ENCODE peak calls at places on chromosome 9, in four cellular contexts. N is naive thymus-derived CD4-positive, alpha-beta T cell; L is mucosa of descending colon; Y is effector memory CD4-positive, alpha-beta T cell. V is an unnamed sample. For H3K36me3, the result is how much of the 10 kb centered on the place peaks cover.

GRCh38 chr9:134536101-134536900 is 105.3 kb upstream of the COL5A1 start:
- DNase-seq in L (no peak), N (no peak), Y (no peak), V (no peak)

GRCh38 chr9:3708751-3709150 is 182.9 kb upstream of the RFX3 start:
- DNase-seq in N (no peak), L (no peak), Y (no peak), V (no peak)

GRCh38 chr9:78601957-78602565 is 305.1 kb downstream of the PSAT1 start:
- DNase-seq in Y (no peak), L (no peak), N (no peak), V (peak)

GRCh38 chr9:22916148-22916547 is 469.5 kb downstream of the DMRTA1 start:
- DNase-seq in Y (no peak), N (no peak), L (no peak), V (no peak)

GRCh38 chr9:136532799-136533774 is 12.8 kb downstream of the NOTCH1 start:
- DNase-seq in N (peak), Y (peak), L (no peak), V (no peak)

GRCh38 chr9:86993830-86994229 is 46.5 kb upstream of the GAS1 start:
- DNase-seq in Y (no peak), N (no peak), L (no peak), V (no peak)

GRCh38 chr9:7093040-7093439 is 335.3 kb downstream of the KDM4C start:
- DNase-seq in N (no peak), Y (no peak), L (no peak), V (no peak)

GRCh38 chr9:80359291-80359690 is 787.5 kb downstream of the TLE4 start:
- DNase-seq in N (no peak), L (no peak), Y (no peak), V (no peak)

GRCh38 chr9:135783540-135784245 is 81.7 kb downstream of the KCNT1 start:
- DNase-seq in L (no peak), Y (no peak), N (no peak), V (no peak)

GRCh38 chr9:136196465-136197371 is 8.2 kb downstream of the LHX3 start:
- DNase-seq in N (no peak), L (no peak), Y (no peak), V (peak)

GRCh38 chr9:1939926-1940368 is 75.2 kb upstream of the SMARCA2 start:
- DNase-seq in Y (no peak), N (peak), L (no peak), V (peak)

GRCh38 chr9:89234636-89235035 is 56.0 kb upstream of the SHC3 start:
- DNase-seq in L (no peak), Y (no peak), N (peak), V (peak)

GRCh38 chr9:72334658-72335337 is 30.2 kb downstream of the ZFAND5 start:
- DNase-seq in N (no peak), Y (no peak), L (no peak), V (no peak)

GRCh38 chr9:73537561-73537960 is 385.9 kb downstream of the ANXA1 start:
- DNase-seq in Y (no peak), L (no peak), N (no peak), V (no peak)

GRCh38 chr9:6054280-6055099 is 39.1 kb upstream of the RANBP6 start:
- DNase-seq in L (no peak), N (peak), Y (peak), V (peak)

GRCh38 chr9:100020121-100020780 is 78.5 kb downstream of the ERP44 start:
- DNase-seq in N (no peak), L (no peak), Y (no peak), V (no peak)

GRCh38 chr9:123097709-123098459 is 64.4 kb downstream of the GPR21 start:
- DNase-seq in L (no peak), N (no peak), Y (no peak), V (peak)

GRCh38 chr9:71765693-71766092 is 2.6 kb downstream of the CEMIP2 start:
- DNase-seq in N (no peak), Y (no peak), L (no peak), V (no peak)

GRCh38 chr9:87543251-87543650 is 45.6 kb downstream of the DAPK1 start:
- DNase-seq in N (no peak), Y (no peak), L (no peak), V (no peak)

GRCh38 chr9:136765041-136765440 is 723 bp upstream of the LCN15 start:
- DNase-seq in Y (no peak), N (no peak), L (peak), V (no peak)

GRCh38 chr9:122897969-122898368 is 7.2 kb downstream of the RC3H2 start:
- DNase-seq in L (no peak), Y (no peak), N (no peak), V (no peak)

GRCh38 chr9:135718616-135719015 is 16.6 kb downstream of the KCNT1 start:
- DNase-seq in L (no peak), N (no peak), Y (no peak), V (no peak)

GRCh38 chr9:95574176-95574575 is 57.4 kb upstream of the PTCH1 start:
- DNase-seq in L (no peak), Y (peak), N (no peak), V (no peak)

GRCh38 chr9:75088646-75089368 is 493 bp downstream of the OSTF1 start:
- DNase-seq in L (peak), N (no peak), Y (no peak), V (peak)

GRCh38 chr9:126915281-126915816 is 767 bp downstream of the RALGPS1 start:
- DNase-seq in N (peak), L (peak), Y (peak), V (peak)

GRCh38 chr9:135737840-135738521 is 36.0 kb downstream of the KCNT1 start:
- DNase-seq in Y (no peak), L (no peak), N (no peak), V (no peak)

GRCh38 chr9:15150939-15151338 is 156.1 kb downstream of the TTC39B start:
- DNase-seq in Y (no peak), L (no peak), N (no peak), V (no peak)

GRCh38 chr9:133991964-133992779 is at the start of gene VAV2:
- DNase-seq in L (peak), Y (no peak), N (no peak), V (peak)

GRCh38 chr9:136660971-136661540 is 1.7 kb upstream of the EGFL7 start:
- DNase-seq in N (no peak), L (no peak), Y (no peak), V (no peak)

GRCh38 chr9:109498195-109499060 is at the start of gene PTPN3:
- DNase-seq in L (no peak), Y (no peak), N (no peak), V (peak)

GRCh38 chr9:130114741-130115140 is 57.5 kb upstream of the NCS1 start:
- DNase-seq in Y (no peak), L (no peak), N (no peak), V (no peak)

GRCh38 chr9:1429328-1429727 is 379.2 kb downstream of the DMRT2 start:
- DNase-seq in N (no peak), Y (no peak), L (no peak), V (peak)

GRCh38 chr9:93662952-93663572 is 86.7 kb downstream of the PHF2 start:
- DNase-seq in N (no peak), L (no peak), Y (no peak), V (no peak)
- H3K36me3 ChIP-seq in N (half or more), L (under half), Y (under half), V (under half)

DNA sequence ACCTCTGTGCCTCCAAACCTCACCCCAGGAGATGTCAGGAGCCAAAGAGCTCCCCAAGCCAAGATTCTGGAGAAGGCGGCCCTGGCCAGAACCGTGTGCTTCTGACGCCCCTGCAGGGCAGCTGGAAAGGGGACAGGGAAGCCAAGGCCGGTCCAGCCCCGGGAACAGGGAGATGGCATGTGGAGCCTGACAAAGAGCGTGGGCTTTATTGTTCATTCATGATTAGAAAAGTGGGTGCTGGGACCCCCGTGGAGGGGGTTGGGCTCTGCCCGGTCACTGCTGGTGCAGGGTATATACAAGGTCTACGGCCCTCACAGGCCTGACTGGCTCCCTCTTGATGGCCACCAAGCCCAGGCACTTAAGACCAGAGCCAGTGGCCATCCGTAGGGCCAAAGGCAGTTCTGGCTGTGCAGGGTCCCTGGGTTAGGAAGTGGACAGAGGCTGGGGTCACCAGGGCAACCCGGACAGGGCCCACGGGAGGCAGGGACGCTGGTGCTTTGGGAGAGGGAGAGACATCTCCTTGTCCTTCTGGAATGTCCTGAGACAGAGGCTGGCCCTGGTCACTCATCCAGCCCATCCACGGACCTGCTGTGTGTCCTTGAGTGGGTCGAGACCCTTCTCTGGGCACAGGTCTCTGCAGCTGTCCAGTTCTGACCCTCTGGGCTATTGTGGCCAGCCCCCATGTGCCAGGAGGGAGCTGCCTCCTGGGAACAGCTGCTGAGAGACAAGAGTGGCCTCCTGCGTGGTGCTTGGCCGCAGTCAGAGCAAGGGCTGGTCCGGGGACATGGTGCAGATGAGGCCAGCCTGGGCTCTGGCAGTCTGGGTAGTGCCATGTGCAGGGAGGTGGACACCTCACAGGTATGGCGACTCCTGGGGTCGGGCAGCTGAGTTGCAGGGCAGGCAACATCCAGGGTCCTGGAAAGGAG is 12.5 kb downstream of the NINJ1 start:
- DNase-seq in L (peak), N (no peak), Y (no peak), V (no peak)
- H3K36me3 ChIP-seq in L (under half), N (under half), Y (under half), V (under half)

GRCh38 chr9:113261917-113262671 is 13.3 kb downstream of the CDC26 start:
- DNase-seq in L (no peak), Y (no peak), N (no peak), V (no peak)
- H3K36me3 ChIP-seq in L (under half), Y (under half), N (under half), V (under half)

DNA sequence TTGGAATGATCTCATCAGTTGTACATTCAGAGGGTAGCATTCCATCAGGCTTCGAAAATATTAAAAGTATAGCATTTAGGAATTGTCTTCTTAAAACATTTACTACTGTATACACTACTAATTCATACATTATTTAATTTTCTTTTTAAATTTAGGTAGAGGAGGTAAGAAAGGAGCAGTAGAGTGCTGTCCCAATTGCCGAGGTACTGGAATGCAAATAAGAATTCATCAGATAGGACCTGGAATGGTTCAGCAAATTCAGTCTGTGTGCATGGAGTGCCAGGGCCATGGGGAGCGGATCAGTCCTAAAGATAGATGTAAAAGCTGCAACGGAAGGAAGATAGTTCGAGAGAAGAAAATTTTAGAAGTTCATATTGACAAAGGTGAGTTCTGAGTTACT is 5.2 kb downstream of the DNAJA1 start:
- DNase-seq in N (no peak), L (no peak), Y (no peak), V (no peak)
- H3K36me3 ChIP-seq in N (half or more), L (under half), Y (half or more), V (half or more)

DNA sequence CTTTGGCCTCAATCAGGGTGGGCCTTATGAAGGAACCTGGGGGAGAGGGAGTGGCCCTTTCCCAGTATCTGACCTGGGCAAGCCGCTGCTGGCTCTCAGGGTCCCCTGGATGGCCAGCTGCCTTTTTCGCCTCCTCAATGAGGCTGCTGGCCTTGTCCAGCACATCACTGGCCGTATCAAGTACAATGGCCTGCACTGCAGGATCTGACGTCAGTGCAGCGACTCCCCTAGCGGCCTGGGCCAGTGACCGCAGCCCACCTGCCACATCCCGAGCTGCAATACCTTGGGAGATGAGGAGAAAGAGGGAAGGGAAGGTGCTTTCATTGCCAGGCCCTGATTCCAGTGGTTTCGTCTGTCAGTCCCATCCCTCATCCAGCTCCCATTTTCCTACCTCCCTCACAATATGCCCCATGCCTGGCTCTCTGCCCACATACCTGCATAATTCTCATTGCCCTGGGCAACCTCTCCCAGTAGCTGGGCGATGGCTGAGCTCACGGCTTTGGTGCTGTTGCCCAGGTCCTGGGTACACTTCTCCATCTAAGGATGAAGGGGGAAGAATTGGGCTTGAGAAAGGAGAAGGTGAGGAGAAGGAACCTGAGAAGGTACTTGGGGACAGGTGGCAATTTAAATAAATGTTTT is 19.1 kb downstream of the TLN1 start:
- DNase-seq in L (no peak), N (no peak), Y (no peak), V (peak)
- H3K36me3 ChIP-seq in L (under half), N (half or more), Y (half or more), V (half or more)

GRCh38 chr9:18480649-18481048 is 6.7 kb downstream of the ADAMTSL1 start:
- DNase-seq in L (no peak), Y (no peak), N (no peak), V (no peak)
- H3K36me3 ChIP-seq in L (under half), Y (under half), N (under half), V (under half)

GRCh38 chr9:128216781-128217553 is 13.8 kb downstream of the DNM1 start:
- DNase-seq in N (no peak), Y (no peak), L (no peak), V (no peak)
- H3K36me3 ChIP-seq in N (under half), Y (under half), L (under half), V (under half)

GRCh38 chr9:111561165-111561719 is 36.3 kb downstream of the ZNF483 start:
- DNase-seq in Y (no peak), L (no peak), N (no peak), V (no peak)

DNA sequence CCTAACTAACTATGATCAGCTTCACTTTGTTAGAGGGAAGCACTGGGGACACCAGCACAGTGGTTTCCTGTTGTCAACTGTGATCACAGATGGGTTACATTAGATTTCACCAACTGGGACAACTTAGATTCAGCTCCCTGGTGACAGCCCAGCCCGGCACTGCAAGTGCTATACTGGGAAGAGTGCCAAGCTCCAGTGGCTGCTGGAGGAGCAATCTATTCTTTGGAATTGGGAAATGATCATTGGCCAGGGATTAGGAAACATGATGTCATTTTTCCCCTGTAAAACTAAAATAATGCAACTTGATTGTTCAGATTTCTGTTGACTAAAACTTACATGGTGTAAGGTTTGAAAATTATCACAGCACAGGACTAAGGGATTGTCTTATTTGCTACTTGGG is 33.2 kb downstream of the PTGR1 start:
- DNase-seq in Y (no peak), L (no peak), N (no peak), V (no peak)
- H3K36me3 ChIP-seq in Y (under half), L (under half), N (under half), V (under half)

DNA sequence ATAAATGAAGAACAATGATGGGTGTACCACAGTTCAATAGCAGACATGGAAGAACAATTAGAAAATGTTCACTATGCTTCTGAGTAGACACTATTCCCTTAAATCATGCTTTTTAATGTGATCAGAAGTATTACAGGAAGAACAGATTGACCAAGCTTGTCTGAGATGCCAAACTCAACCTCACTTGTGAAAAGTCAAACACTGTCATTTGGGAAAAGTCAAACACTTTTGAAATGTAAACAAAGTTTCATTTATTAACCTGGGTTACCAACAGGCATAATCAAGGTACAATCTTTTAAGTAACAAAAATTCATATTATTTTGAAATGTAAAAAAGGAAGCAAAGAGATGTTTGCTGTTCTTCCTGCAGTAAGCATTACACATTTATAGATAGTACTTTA is 19.2 kb downstream of the RAB14 start:
- DNase-seq in L (no peak), Y (no peak), N (no peak), V (no peak)
- H3K36me3 ChIP-seq in L (under half), Y (under half), N (under half), V (under half)

DNA sequence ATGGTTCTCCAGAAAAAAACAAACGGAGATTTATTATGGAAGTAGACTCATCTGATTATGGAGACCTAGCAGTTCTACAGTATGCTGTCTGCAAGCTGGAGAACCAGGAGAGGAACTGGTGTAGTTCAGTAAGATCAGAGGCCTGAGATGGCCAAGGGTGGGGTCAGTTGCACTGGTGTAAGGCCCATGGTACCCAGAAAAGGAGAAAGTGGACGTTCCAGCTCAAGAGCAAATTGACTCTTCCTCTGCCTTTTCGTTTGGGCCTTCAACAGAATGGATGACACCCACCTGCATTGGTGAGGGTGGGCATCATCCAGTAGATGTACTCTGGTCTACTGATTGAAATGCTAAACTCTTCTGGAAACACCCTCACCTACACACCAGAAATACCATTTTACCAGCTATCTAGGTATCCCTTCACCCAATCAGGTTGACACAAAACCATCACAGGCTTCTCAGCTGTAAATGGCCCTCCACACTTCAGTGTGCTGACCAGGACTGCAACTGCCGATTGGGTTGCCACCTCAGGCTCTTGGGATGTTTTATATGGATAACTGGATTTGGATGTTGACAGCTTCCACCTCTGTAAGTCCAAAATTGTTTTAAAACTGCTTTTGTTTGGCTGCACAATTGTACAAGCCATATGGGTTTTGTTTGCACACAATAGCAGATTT is 51.2 kb downstream of the RAD23B start:
- DNase-seq in N (no peak), L (no peak), Y (no peak), V (no peak)
- H3K36me3 ChIP-seq in N (under half), L (under half), Y (under half), V (under half)

V was measured in GM23338.